ENCODE peak calls at places on chromosomes 13 and 19, in five cellular contexts. A is T-helper 1 cell, P is neural progenitor cell, S is posterior cingulate gyrus, K is body of pancreas. F is an unnamed sample.

GRCh38 chr13:77928909-77929308 is 10.3 kb upstream of the EDNRB start:
- DNase-seq in A (no peak), P (no peak), S (no peak), K (no peak), F (no peak)

GRCh38 chr13:110338441-110339101 is 31.5 kb downstream of the COL4A2 start:
- DNase-seq in A (no peak), P (peak), S (no peak), K (no peak), F (no peak)

GRCh38 chr13:114115796-114116195 is 16.6 kb downstream of the RASA3 start:
- DNase-seq in A (no peak), P (no peak), S (peak), K (no peak), F (peak)

GRCh38 chr13:113652404-113653263 is 5.4 kb downstream of the ATP4B start:
- DNase-seq in A (no peak), P (no peak), S (peak), K (peak), F (peak)

GRCh38 chr13:33512880-33513554 is 227.5 kb upstream of the STARD13 start:
- DNase-seq in A (no peak), P (no peak), S (no peak), K (no peak), F (no peak)

GRCh38 chr13:100544866-100545683 is 43.5 kb downstream of the GGACT start:
- DNase-seq in A (no peak), P (no peak), S (peak), K (peak), F (no peak)

GRCh38 chr19:41530184-41530534 is 45.8 kb upstream of the CEACAM21 start:
- DNase-seq in A (no peak), P (no peak), S (no peak), K (no peak), F (no peak)

GRCh38 chr19:1058112-1058511 is 8.9 kb upstream of the ARHGAP45 start:
- DNase-seq in A (no peak), P (no peak), S (no peak), K (no peak), F (no peak)

GRCh38 chr19:57813919-57814504 is 701 bp downstream of the ZNF552 start:
- DNase-seq in A (no peak), P (no peak), S (no peak), K (no peak), F (no peak)

GRCh38 chr19:11405846-11406643 is 13.1 kb downstream of the RGL3 start:
- DNase-seq in A (no peak), P (peak), S (no peak), K (no peak), F (no peak)

GRCh38 chr19:2016041-2016807 is 710 bp upstream of the BTBD2 start:
- DNase-seq in A (peak), P (peak), S (peak), K (peak), F (no peak)

GRCh38 chr13:98405690-98406344 is 171.1 kb downstream of the STK24 start:
- DNase-seq in A (no peak), P (no peak), S (no peak), K (peak), F (no peak)

GRCh38 chr13:102940143-102940542 is 94.3 kb downstream of the ERCC5 start:
- DNase-seq in A (no peak), P (no peak), S (no peak), K (no peak), F (no peak)

GRCh38 chr13:91017031-91017668 is 330.3 kb upstream of the MIR17HG start:
- DNase-seq in A (no peak), P (peak), S (peak), K (peak), F (no peak)

GRCh38 chr13:26579580-26579979 is 22.1 kb downstream of the WASF3 start:
- DNase-seq in A (no peak), P (no peak), S (no peak), K (no peak), F (no peak)

GRCh38 chr19:46963093-46963734 is 56.4 kb upstream of the NPAS1 start:
- DNase-seq in A (no peak), P (no peak), S (no peak), K (no peak), F (no peak)

GRCh38 chr19:4988770-4989251 is 19.9 kb downstream of the KDM4B start:
- DNase-seq in A (no peak), P (no peak), S (no peak), K (no peak), F (no peak)

GRCh38 chr19:872266-872951 is 12.9 kb downstream of the CFD start:
- DNase-seq in A (peak), P (peak), S (no peak), K (peak), F (peak)

GRCh38 chr13:108037348-108037747 is 178.0 kb downstream of the LIG4 start:
- DNase-seq in A (no peak), P (no peak), S (no peak), K (no peak), F (no peak)

GRCh38 chr19:10452726-10453620 is 32.6 kb downstream of the PDE4A start:
- DNase-seq in A (no peak), P (no peak), S (peak), K (no peak), F (no peak)

F was measured in CD14-positive monocyte.